ENCODE peak calls at places on chromosome 1, in eight cellular contexts. J is HFF-Myc, U is AG09309, R is pancreas, P is SK-N-SH, Z is cardiac fibroblast, I is astrocyte, X is A549. N is an unnamed sample.

GRCh38 chr1:209861242-209861641 is 33.5 kb downstream of the UTP25 start:
- DNase-seq in J (no peak), P (peak), I (no peak), U (no peak), R (no peak), X (no peak), Z (no peak), N (no peak)

GRCh38 chr1:52460686-52461085 is 56.3 kb downstream of the PRPF38A start:
- DNase-seq in J (no peak), U (peak), X (peak), P (no peak), R (no peak), I (no peak), Z (peak), N (no peak)

GRCh38 chr1:100107696-100108095 is 25.0 kb downstream of the SASS6 start:
- DNase-seq in R (no peak), X (no peak), I (no peak), J (no peak), Z (no peak), U (no peak), P (no peak), N (no peak)

GRCh38 chr1:185825556-185825955 is 91.4 kb downstream of the HMCN1 start:
- DNase-seq in U (peak), I (peak), J (no peak), X (no peak), R (no peak), Z (peak), P (no peak), N (no peak)

GRCh38 chr1:204775546-204775945 is 90.0 kb upstream of the LRRN2 start:
- DNase-seq in Z (no peak), P (no peak), J (no peak), U (no peak), X (no peak), R (no peak), I (no peak), N (no peak)

GRCh38 chr1:229262239-229262638 is 8.7 kb upstream of the RAB4A start:
- DNase-seq in J (no peak), U (no peak), I (no peak), R (no peak), X (no peak), P (no peak), Z (no peak), N (no peak)

GRCh38 chr1:32411261-32411660 is 17.0 kb upstream of the BSDC1 start:
- DNase-seq in U (no peak), R (no peak), J (no peak), X (no peak), P (no peak), Z (no peak), I (no peak), N (no peak)

GRCh38 chr1:54998677-54999076 is at the start of gene BSND:
- DNase-seq in P (no peak), J (no peak), R (no peak), Z (no peak), X (no peak), I (no peak), U (no peak), N (no peak)

DNA sequence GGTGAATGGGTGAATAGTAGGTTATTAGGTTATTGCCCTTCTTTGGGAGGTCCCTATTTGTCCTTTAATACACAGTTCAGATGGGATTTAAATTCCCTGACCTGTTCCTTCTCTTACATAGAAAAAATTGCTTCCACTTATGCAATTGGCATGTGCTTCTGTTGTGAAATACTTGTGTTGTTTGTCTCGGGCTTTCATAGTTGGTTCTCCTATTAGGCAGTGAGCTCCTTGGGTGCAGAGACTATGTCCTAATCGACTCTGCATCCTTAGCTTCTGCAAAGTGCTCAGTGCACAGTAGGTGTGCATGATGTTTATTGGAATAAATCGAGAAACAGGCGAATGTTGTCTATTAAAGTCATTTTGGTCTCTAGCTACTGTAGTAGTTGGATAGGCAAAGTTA is 1.3 kb upstream of the PDE4B start:
- DNase-seq in X (no peak), J (no peak), U (no peak), P (no peak), Z (no peak), I (no peak), R (no peak), N (no peak)
- H3K4me3 ChIP-seq in X (no peak), J (no peak), U (no peak), P (no peak), Z (no peak), I (no peak), R (no peak), N (no peak)

GRCh38 chr1:36160388-36160948 is 4.5 kb downstream of the MAP7D1 start:
- DNase-seq in J (no peak), P (no peak), Z (no peak), R (peak), I (no peak), X (no peak), U (no peak), N (no peak)
- H3K4me3 ChIP-seq in J (peak), P (peak), Z (peak), R (no peak), I (peak), X (peak), U (peak), N (no peak)

DNA sequence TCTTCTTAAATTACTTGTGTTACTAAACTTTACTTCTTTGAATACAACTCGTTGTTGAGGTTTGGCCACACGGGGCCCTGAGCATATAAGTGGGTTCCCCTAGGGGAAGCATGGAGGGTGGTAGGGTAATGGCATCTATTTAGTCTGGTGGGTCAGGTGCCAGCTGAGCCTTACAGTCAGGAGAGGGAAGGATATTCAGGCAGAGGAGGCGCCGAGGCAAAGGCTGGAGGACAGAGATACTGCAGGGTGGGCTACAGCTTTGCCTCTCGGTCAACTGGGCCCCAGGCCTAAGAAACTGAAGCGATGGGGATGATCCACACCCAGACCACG is 409 bp upstream of the NECAP2 start:
- DNase-seq in Z (no peak), U (no peak), R (no peak), I (no peak), J (no peak), X (no peak), P (no peak), N (peak)
- H3K4me3 ChIP-seq in Z (peak), U (peak), R (no peak), I (peak), J (no peak), X (peak), P (peak), N (peak)

DNA sequence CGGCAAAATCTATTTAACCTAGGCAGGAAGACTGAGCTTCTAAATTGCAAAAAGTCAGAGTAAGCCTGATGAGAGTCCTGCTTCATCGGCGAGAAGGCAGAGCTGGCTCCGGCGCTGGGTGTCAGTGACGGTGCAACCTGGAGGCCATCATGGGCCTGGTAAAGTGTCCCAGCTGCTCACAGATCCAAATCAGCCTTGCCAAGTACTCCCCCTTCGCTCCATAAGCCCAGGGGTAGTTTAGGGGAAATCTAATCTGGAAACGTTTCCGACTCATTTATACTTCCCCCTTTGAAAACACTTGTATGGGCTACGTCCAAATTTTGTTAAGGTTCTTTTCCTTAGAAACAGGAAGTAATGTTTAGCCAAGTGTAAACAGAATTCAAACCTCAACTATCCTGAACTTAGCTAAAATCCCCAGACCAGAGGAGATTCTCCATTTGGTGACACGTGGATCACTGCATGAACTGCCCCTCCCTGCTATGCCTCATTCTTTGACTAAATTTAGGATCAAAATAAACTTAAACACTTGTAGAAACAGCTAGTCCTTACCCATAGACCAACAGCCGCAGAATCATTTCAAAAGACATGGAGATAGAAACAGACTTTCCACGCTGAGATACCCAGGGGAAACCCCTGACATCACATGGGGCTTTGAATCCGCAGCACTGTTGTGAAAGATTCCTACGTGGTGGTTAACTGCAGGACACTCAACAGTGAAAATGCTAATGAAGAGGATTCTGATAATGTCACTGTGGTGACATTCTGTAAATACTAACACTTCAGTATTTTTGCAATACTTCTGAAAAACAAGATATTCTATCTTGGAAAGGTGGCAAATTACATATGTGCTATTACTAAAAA is 172.7 kb downstream of the TGFBR3 start:
- DNase-seq in Z (peak), P (no peak), U (no peak), I (no peak), R (no peak), X (no peak), J (no peak), N (no peak)
- H3K4me3 ChIP-seq in Z (no peak), P (no peak), U (no peak), I (no peak), R (no peak), X (no peak), J (no peak), N (no peak)

DNA sequence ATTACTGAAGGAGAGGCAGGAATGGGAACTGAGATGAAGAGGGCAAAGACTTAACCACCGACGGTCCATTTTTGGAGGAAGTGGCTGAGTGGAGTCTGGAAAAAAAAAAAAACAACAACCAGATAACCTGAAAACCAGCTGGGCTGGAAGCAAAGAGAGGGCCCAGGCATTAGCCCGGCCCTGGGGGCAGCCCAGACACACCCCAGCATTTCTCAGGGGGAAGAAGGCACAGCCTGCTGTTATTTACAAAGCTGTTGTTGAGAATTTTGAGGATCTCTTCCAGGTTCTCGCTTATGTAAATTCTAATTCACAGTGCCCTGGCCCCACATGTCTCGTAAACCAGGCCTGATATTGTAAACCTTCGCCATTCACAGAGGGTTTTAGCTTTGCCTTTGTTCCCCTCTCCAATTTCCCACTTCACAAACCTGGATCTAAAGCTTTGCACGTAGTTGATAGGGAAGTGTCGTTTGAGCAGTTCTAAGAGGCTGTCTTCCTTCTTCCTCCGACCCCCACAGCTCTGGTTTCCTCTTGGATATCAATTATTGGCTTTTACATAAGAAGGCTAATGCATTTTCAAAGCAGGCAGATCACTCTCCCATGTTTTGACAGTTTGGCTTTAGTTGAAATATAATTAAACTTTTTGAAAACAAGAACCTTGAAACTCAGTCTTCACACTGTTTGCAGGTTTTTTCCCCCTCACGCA is 161.8 kb upstream of the IRF2BP2 start:
- DNase-seq in R (no peak), J (no peak), P (no peak), Z (no peak), I (no peak), U (no peak), X (no peak), N (no peak)
- H3K4me3 ChIP-seq in R (no peak), J (no peak), P (no peak), Z (no peak), I (peak), U (no peak), X (no peak), N (no peak)

GRCh38 chr1:5896706-5897105 is 95.5 kb downstream of the NPHP4 start:
- DNase-seq in R (no peak), J (no peak), U (no peak), P (no peak), Z (no peak), I (no peak), X (no peak), N (no peak)
- H3K4me3 ChIP-seq in R (no peak), J (no peak), U (no peak), P (no peak), Z (no peak), I (no peak), X (no peak), N (no peak)

GRCh38 chr1:201126832-201127754 is at the start of gene ASCL5:
- DNase-seq in R (peak), P (peak), I (peak), Z (no peak), U (no peak), X (peak), J (no peak), N (peak)
- H3K4me3 ChIP-seq in R (no peak), P (no peak), I (no peak), Z (no peak), U (no peak), X (no peak), J (no peak), N (no peak)

GRCh38 chr1:7705908-7706216 is 65.2 kb upstream of the VAMP3 start:
- DNase-seq in Z (no peak), J (no peak), P (no peak), I (no peak), R (no peak), U (no peak), X (no peak), N (no peak)

GRCh38 chr1:7704214-7705047 is 66.7 kb upstream of the VAMP3 start:
- DNase-seq in X (peak), R (peak), I (peak), J (peak), P (peak), Z (peak), U (peak), N (peak)

GRCh38 chr1:7702365-7702764 is 68.7 kb upstream of the VAMP3 start:
- DNase-seq in I (no peak), J (no peak), X (no peak), R (no peak), P (no peak), Z (no peak), U (no peak), N (no peak)

GRCh38 chr1:7705048-7705907 is 65.8 kb upstream of the VAMP3 start:
- DNase-seq in J (no peak), X (no peak), I (no peak), Z (no peak), U (no peak), P (peak), R (peak), N (no peak)

GRCh38 chr1:7703321-7704213 is 67.5 kb upstream of the VAMP3 start:
- DNase-seq in I (no peak), R (peak), J (no peak), U (no peak), X (no peak), Z (no peak), P (peak), N (no peak)
- H3K4me3 ChIP-seq in I (peak), R (no peak), J (no peak), U (no peak), X (peak), Z (no peak), P (peak), N (peak)

GRCh38 chr1:11961230-11961629 is 19.0 kb upstream of the MFN2 start:
- DNase-seq in Z (no peak), X (no peak), P (no peak), U (no peak), J (no peak), R (no peak), I (no peak), N (no peak)
- H3K4me3 ChIP-seq in Z (no peak), X (no peak), P (no peak), U (no peak), J (no peak), R (no peak), I (no peak), N (no peak)